ENCODE peak calls at places on chromosomes 6 and 20, in seven cellular contexts. R, W, P, M, N, A and Q are unnamed samples.
A peak's percentile ranks its signal among the peaks of the same experiment; 100 is the strongest.

GRCh38 chr6:138450445-138450844 is 46.4 kb downstream of the HEBP2 start:
- DNase-seq in N (no peak), W (no peak), M (no peak), P (peak; percentile 45), R (no peak), A (no peak), Q (no peak)

GRCh38 chr20:64044484-64045247 is 4.8 kb downstream of the SOX18 start:
- DNase-seq in P (no peak), A (no peak), N (no peak), R (no peak), M (peak; percentile 72), W (no peak), Q (no peak)

GRCh38 chr20:2533118-2533517 is 3.3 kb upstream of the TMC2 start:
- DNase-seq in W (no peak), P (no peak), A (no peak), N (no peak), R (no peak), M (no peak), Q (no peak)

GRCh38 chr20:55561259-55561658 is 444.1 kb downstream of the CBLN4 start:
- DNase-seq in R (no peak), A (no peak), W (no peak), P (no peak), M (peak; percentile 34), N (no peak), Q (no peak)

GRCh38 chr6:72654101-72654618 is 32.3 kb downstream of the KCNQ5 start:
- DNase-seq in A (no peak), M (no peak), W (peak; percentile 21), N (no peak), P (no peak), R (no peak), Q (no peak)

GRCh38 chr6:25499851-25500250 is 152.2 kb upstream of the SCGN start:
- DNase-seq in M (no peak), R (no peak), N (no peak), P (no peak), A (no peak), W (no peak), Q (no peak)

GRCh38 chr20:55576981-55577380 is 428.3 kb downstream of the CBLN4 start:
- DNase-seq in P (no peak), W (no peak), N (no peak), M (no peak), A (no peak), R (no peak), Q (no peak)

GRCh38 chr6:85997206-85997605 is 354.5 kb upstream of the SYNCRIP start:
- DNase-seq in A (no peak), R (no peak), N (no peak), P (no peak), M (no peak), W (no peak), Q (no peak)

GRCh38 chr6:16544006-16544405 is 217.3 kb downstream of the ATXN1 start:
- DNase-seq in N (no peak), P (no peak), R (no peak), M (no peak), W (no peak), A (no peak), Q (peak; percentile 74)

GRCh38 chr6:33738153-33738552 is 8.6 kb downstream of the IP6K3 start:
- DNase-seq in P (no peak), N (no peak), A (no peak), R (no peak), M (no peak), W (no peak), Q (peak; percentile 31)

GRCh38 chr6:107973594-107973993 is 15.6 kb upstream of the SEC63 start:
- DNase-seq in P (no peak), N (no peak), M (no peak), R (no peak), A (no peak), W (no peak), Q (no peak)

GRCh38 chr6:106520711-106521367 is 108.5 kb downstream of the RTN4IP1 start:
- DNase-seq in W (peak; percentile 60), P (no peak), A (peak; percentile 70), M (no peak), R (peak; percentile 35), N (peak; percentile 90), Q (peak; percentile 78)

GRCh38 chr20:62156592-62157386 is 13.2 kb downstream of the SS18L1 start:
- DNase-seq in R (peak; percentile 58), N (peak; percentile 82), M (no peak), P (no peak), W (peak; percentile 89), A (peak; percentile 63), Q (peak; percentile 87)

GRCh38 chr20:10551732-10552724 is 116.9 kb downstream of the SLX4IP start:
- DNase-seq in W (peak; percentile 52), M (no peak), P (no peak), N (no peak), R (no peak), A (peak; percentile 22), Q (no peak)

GRCh38 chr6:111129003-111129402 is 41.7 kb downstream of the SLC16A10 start:
- DNase-seq in R (no peak), P (no peak), W (no peak), N (no peak), M (no peak), A (no peak), Q (no peak)

GRCh38 chr6:163709693-163710092 is 295.2 kb downstream of the QKI start:
- DNase-seq in M (no peak), P (no peak), N (no peak), A (no peak), R (no peak), W (no peak), Q (no peak)

GRCh38 chr6:7640607-7641577 is 50.9 kb downstream of the SNRNP48 start:
- DNase-seq in M (peak; percentile 93), W (no peak), A (no peak), N (no peak), P (no peak), R (no peak), Q (no peak)

GRCh38 chr6:139820191-139820590 is 445.7 kb upstream of the CITED2 start:
- DNase-seq in P (no peak), R (no peak), W (no peak), A (no peak), N (no peak), M (peak; percentile 59), Q (no peak)

GRCh38 chr20:49794336-49795124 is 18.1 kb upstream of the SLC9A8 start:
- DNase-seq in P (no peak), R (no peak), A (no peak), M (no peak), W (no peak), N (no peak), Q (no peak)

GRCh38 chr6:107634147-107635057 is 144.5 kb downstream of the SOBP start:
- DNase-seq in R (peak; percentile 37), W (peak; percentile 42), P (no peak), M (no peak), N (no peak), A (no peak), Q (no peak)

GRCh38 chr6:124963416-124964083 is 1.3 kb downstream of the RNF217 start:
- DNase-seq in W (no peak), A (no peak), P (no peak), N (no peak), M (peak; percentile 41), R (no peak), Q (no peak)

GRCh38 chr6:148745926-148746325 is 904 bp upstream of the UST start:
- DNase-seq in M (peak; percentile 41), N (no peak), R (no peak), P (no peak), A (no peak), W (no peak), Q (no peak)

GRCh38 chr6:153167907-153168306 is 36.8 kb upstream of the RGS17 start:
- DNase-seq in N (no peak), M (no peak), A (no peak), P (no peak), W (no peak), R (no peak), Q (no peak)

GRCh38 chr20:64256282-64256947 is 867 bp downstream of the PCMTD2 start:
- DNase-seq in M (no peak), P (no peak), N (no peak), W (no peak), A (no peak), R (no peak), Q (no peak)

GRCh38 chr6:135096403-135097130 is 41.9 kb upstream of the HBS1L start:
- DNase-seq in R (no peak), P (no peak), N (no peak), A (no peak), M (no peak), W (no peak), Q (no peak)

GRCh38 chr20:36385503-36385902 is 79.4 kb downstream of the DLGAP4 start:
- DNase-seq in A (no peak), N (no peak), P (no peak), R (no peak), W (no peak), M (no peak), Q (no peak)

GRCh38 chr6:167705211-167705750 is 121.4 kb upstream of the AFDN start:
- DNase-seq in R (no peak), N (no peak), W (no peak), P (no peak), A (no peak), M (no peak), Q (no peak)

GRCh38 chr6:3259491-3259958 is 778 bp downstream of the PSMG4 start:
- DNase-seq in P (peak; percentile 33), W (no peak), M (peak; percentile 36), N (peak; percentile 55), R (no peak), A (peak; percentile 3), Q (no peak)

GRCh38 chr6:147203311-147204059 is 732 bp upstream of the STXBP5 start:
- DNase-seq in N (peak; percentile 82), W (peak; percentile 88), R (peak; percentile 75), P (peak; percentile 72), M (peak; percentile 46), A (peak; percentile 59), Q (peak; percentile 89)

GRCh38 chr6:132811276-132811675 is 3.1 kb upstream of the RPS12 start:
- DNase-seq in A (no peak), M (no peak), R (no peak), W (no peak), P (no peak), N (no peak), Q (no peak)

GRCh38 chr6:144104898-144105487 is 9.6 kb upstream of the SF3B5 start:
- DNase-seq in R (no peak), N (peak; percentile 48), W (peak; percentile 65), P (peak; percentile 82), M (peak; percentile 55), A (no peak), Q (no peak)

GRCh38 chr6:133392641-133393040 is 151.5 kb downstream of the EYA4 start:
- DNase-seq in A (no peak), N (no peak), W (no peak), M (no peak), R (no peak), P (no peak), Q (no peak)

GRCh38 chr6:40543133-40543532 is 44.0 kb downstream of the LRFN2 start:
- DNase-seq in R (no peak), M (no peak), A (no peak), N (no peak), P (peak; percentile 53), W (no peak), Q (no peak)

GRCh38 chr6:12958052-12958706 is 241.6 kb downstream of the PHACTR1 start:
- DNase-seq in R (no peak), N (no peak), M (peak; percentile 30), P (no peak), W (no peak), A (no peak), Q (no peak)

GRCh38 chr20:33124994-33125393 is 43.0 kb upstream of the BPIFA2 start:
- DNase-seq in P (no peak), R (no peak), W (no peak), A (no peak), M (no peak), N (no peak), Q (no peak)

GRCh38 chr6:34145161-34146020 is 496 bp downstream of the GRM4 start:
- DNase-seq in A (peak; percentile 20), P (peak; percentile 23), W (no peak), R (peak; percentile 26), M (no peak), N (peak; percentile 67), Q (no peak)

GRCh38 chr20:46311039-46311650 is 2.8 kb upstream of the CDH22 start:
- DNase-seq in W (no peak), A (no peak), P (no peak), R (no peak), M (no peak), N (no peak), Q (no peak)

GRCh38 chr20:57663681-57664451 is 43.6 kb upstream of the ZBP1 start:
- DNase-seq in W (no peak), M (no peak), R (peak; percentile 13), P (no peak), A (no peak), N (peak; percentile 42), Q (peak; percentile 17)